ENCODE peak calls at places on chromosomes 4 and X, in eight cellular contexts. One of them, this sample, is unnamed.

GRCh38 chr4:116244771-116245170 is 840.6 kb downstream of the TRAM1L1 start:
- DNase-seq in A549: no peak
- DNase-seq in body of pancreas: no peak
- DNase-seq in cardiac fibroblast: no peak
- DNase-seq in endothelial cell of umbilical vein: no peak
- DNase-seq in lower lobe of right lung: no peak
- DNase-seq in GM06990: no peak
- DNase-seq in neural crest cell: no peak
- DNase-seq in this sample: no peak

GRCh38 chr4:54677416-54677815 is 19.7 kb downstream of the KIT start:
- DNase-seq in body of pancreas: no peak
- DNase-seq in cardiac fibroblast: no peak
- DNase-seq in A549: no peak
- DNase-seq in GM06990: no peak
- DNase-seq in endothelial cell of umbilical vein: no peak
- DNase-seq in neural crest cell: no peak
- DNase-seq in lower lobe of right lung: no peak
- DNase-seq in this sample: no peak

GRCh38 chr4:113584407-113585150 is 177.0 kb downstream of the CAMK2D start:
- DNase-seq in cardiac fibroblast: peak; percentile 68
- DNase-seq in A549: no peak
- DNase-seq in body of pancreas: no peak
- DNase-seq in lower lobe of right lung: no peak
- DNase-seq in endothelial cell of umbilical vein: peak; percentile 41
- DNase-seq in GM06990: no peak
- DNase-seq in neural crest cell: no peak
- DNase-seq in this sample: no peak

GRCh38 chr4:158739600-158739999 is 16.4 kb upstream of the PPID start:
- DNase-seq in neural crest cell: no peak
- DNase-seq in GM06990: no peak
- DNase-seq in lower lobe of right lung: no peak
- DNase-seq in cardiac fibroblast: no peak
- DNase-seq in endothelial cell of umbilical vein: no peak
- DNase-seq in A549: no peak
- DNase-seq in body of pancreas: no peak
- DNase-seq in this sample: no peak

GRCh38 chr4:6834867-6835266 is 52.3 kb downstream of the KIAA0232 start:
- DNase-seq in GM06990: no peak
- DNase-seq in body of pancreas: no peak
- DNase-seq in cardiac fibroblast: peak; percentile 57
- DNase-seq in neural crest cell: no peak
- DNase-seq in lower lobe of right lung: no peak
- DNase-seq in endothelial cell of umbilical vein: no peak
- DNase-seq in A549: no peak
- DNase-seq in this sample: no peak

GRCh38 chrX:3713937-3714434 is 537 bp upstream of the PRKX start:
- DNase-seq in cardiac fibroblast: no peak
- DNase-seq in GM06990: no peak
- DNase-seq in A549: no peak
- DNase-seq in lower lobe of right lung: no peak
- DNase-seq in body of pancreas: peak; percentile 21
- DNase-seq in neural crest cell: no peak
- DNase-seq in endothelial cell of umbilical vein: no peak
- DNase-seq in this sample: no peak

GRCh38 chr4:76373919-76374552 is 46.9 kb downstream of the CCDC158 start:
- DNase-seq in cardiac fibroblast: peak; percentile 82
- DNase-seq in body of pancreas: no peak
- DNase-seq in neural crest cell: no peak
- DNase-seq in A549: no peak
- DNase-seq in endothelial cell of umbilical vein: peak; percentile 83
- DNase-seq in lower lobe of right lung: no peak
- DNase-seq in GM06990: no peak
- DNase-seq in this sample: no peak

GRCh38 chr4:184439856-184440592 is 34.3 kb downstream of the IRF2 start:
- DNase-seq in cardiac fibroblast: peak; percentile 66
- DNase-seq in lower lobe of right lung: peak; percentile 58
- DNase-seq in A549: no peak
- DNase-seq in neural crest cell: no peak
- DNase-seq in body of pancreas: peak; percentile 49
- DNase-seq in endothelial cell of umbilical vein: no peak
- DNase-seq in GM06990: no peak
- DNase-seq in this sample: no peak

GRCh38 chrX:17412692-17413091 is 37.7 kb downstream of the NHS start:
- DNase-seq in cardiac fibroblast: peak; percentile 70
- DNase-seq in body of pancreas: no peak
- DNase-seq in lower lobe of right lung: no peak
- DNase-seq in GM06990: no peak
- DNase-seq in endothelial cell of umbilical vein: no peak
- DNase-seq in A549: peak; percentile 21
- DNase-seq in neural crest cell: no peak
- DNase-seq in this sample: no peak

GRCh38 chr4:122715221-122715620 is 17.3 kb upstream of the BBS12 start:
- DNase-seq in lower lobe of right lung: no peak
- DNase-seq in neural crest cell: no peak
- DNase-seq in A549: no peak
- DNase-seq in cardiac fibroblast: no peak
- DNase-seq in endothelial cell of umbilical vein: no peak
- DNase-seq in body of pancreas: no peak
- DNase-seq in GM06990: no peak
- DNase-seq in this sample: no peak

GRCh38 chrX:110086916-110087484 is 84.1 kb downstream of the TMEM164 start:
- DNase-seq in endothelial cell of umbilical vein: peak; percentile 71
- DNase-seq in lower lobe of right lung: no peak
- DNase-seq in A549: peak; percentile 72
- DNase-seq in cardiac fibroblast: peak; percentile 96
- DNase-seq in neural crest cell: no peak
- DNase-seq in GM06990: no peak
- DNase-seq in body of pancreas: no peak
- DNase-seq in this sample: no peak

GRCh38 chr4:152485726-152486276 is 50.1 kb downstream of the FBXW7 start:
- DNase-seq in body of pancreas: no peak
- DNase-seq in endothelial cell of umbilical vein: no peak
- DNase-seq in cardiac fibroblast: peak; percentile 91
- DNase-seq in A549: peak; percentile 16
- DNase-seq in lower lobe of right lung: no peak
- DNase-seq in GM06990: peak; percentile 63
- DNase-seq in neural crest cell: no peak
- DNase-seq in this sample: peak; percentile 37

GRCh38 chr4:136768925-136769275 is 763.4 kb downstream of the PCDH18 start:
- DNase-seq in lower lobe of right lung: no peak
- DNase-seq in cardiac fibroblast: peak; percentile 25
- DNase-seq in endothelial cell of umbilical vein: peak; percentile 4
- DNase-seq in A549: no peak
- DNase-seq in GM06990: no peak
- DNase-seq in neural crest cell: no peak
- DNase-seq in body of pancreas: no peak
- DNase-seq in this sample: no peak

GRCh38 chr4:20326977-20327376 is 75.3 kb downstream of the SLIT2 start:
- DNase-seq in endothelial cell of umbilical vein: no peak
- DNase-seq in neural crest cell: no peak
- DNase-seq in body of pancreas: no peak
- DNase-seq in lower lobe of right lung: no peak
- DNase-seq in GM06990: no peak
- DNase-seq in cardiac fibroblast: no peak
- DNase-seq in A549: no peak
- DNase-seq in this sample: no peak

DNA sequence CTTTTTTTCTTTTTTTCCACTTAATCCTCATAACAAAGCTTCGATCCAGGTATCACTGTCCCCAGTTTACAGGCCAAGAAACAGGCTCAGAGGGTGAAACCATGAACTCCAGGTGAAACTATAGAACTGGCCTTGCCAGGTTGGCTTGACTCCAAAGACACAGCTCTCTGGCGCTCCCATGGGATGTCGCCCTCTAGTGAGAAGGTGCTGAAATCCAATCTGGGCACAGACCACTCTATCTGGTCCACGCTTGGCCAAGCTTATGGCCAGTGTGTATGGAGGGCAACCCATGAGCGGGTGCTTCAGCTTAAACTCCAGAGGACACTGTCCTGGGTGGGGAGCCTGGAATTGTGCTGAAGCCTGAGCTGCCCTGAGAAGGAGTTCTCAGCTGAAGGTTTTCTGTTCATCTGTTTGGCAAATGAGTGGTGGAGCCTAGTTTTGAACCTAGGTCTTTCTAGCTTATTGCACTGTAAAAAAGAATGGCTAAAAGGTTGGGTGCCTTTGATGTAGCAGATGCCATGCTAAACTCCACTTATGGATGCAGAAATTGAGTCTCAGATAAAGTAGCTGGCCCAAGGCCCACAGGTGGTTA is 70.5 kb downstream of the SEL1L3 start:
- DNase-seq in GM06990: no peak
- DNase-seq in lower lobe of right lung: no peak
- DNase-seq in body of pancreas: peak; percentile 88
- DNase-seq in cardiac fibroblast: peak; percentile 21
- DNase-seq in A549: peak; percentile 38
- DNase-seq in endothelial cell of umbilical vein: peak; percentile 21
- DNase-seq in neural crest cell: peak; percentile 20
- DNase-seq in this sample: no peak
- TF ChIP-seq CTCF in GM06990: peak; percentile 43
- TF ChIP-seq CTCF in lower lobe of right lung: peak; percentile 50
- TF ChIP-seq CTCF in body of pancreas: peak; percentile 53
- TF ChIP-seq CTCF in cardiac fibroblast: peak; percentile 28
- TF ChIP-seq CTCF in A549: peak; percentile 54
- TF ChIP-seq CTCF in endothelial cell of umbilical vein: peak; percentile 46
- TF ChIP-seq CTCF in neural crest cell: peak; percentile 43
- TF ChIP-seq CTCF in this sample: peak; percentile 33

DNA sequence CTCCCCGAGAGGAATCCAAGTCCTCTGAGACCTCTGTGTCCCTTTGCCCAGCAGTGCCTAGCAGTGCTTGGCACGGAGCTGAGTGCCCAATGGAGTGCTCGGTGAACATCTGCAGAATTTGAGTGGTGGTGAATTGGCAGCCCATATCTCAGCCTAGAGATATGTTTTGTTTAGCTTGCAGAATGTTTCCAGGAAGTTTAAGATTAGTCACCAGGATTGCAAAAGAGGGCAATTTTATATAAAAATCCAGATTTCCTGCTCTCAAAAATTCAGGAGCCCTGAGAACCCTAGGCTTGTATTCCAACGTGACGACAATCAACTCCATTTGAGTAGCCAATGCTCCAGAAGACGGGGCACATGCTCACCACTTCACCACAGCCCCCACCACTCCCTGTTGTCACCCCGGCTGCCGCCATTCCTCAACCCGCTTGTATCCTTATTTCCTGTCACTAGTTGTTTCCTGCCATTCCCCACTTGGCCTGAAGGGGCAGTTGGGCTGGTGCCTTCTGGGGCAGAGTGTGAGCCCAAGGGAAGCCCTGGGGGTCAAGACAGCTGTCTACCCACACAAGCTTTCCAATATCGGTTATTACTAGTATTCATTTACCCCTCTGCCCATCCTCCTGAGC is 116.9 kb downstream of the EFNB1 start:
- DNase-seq in cardiac fibroblast: peak; percentile 71
- DNase-seq in lower lobe of right lung: no peak
- DNase-seq in neural crest cell: peak; percentile 11
- DNase-seq in A549: no peak
- DNase-seq in GM06990: no peak
- DNase-seq in endothelial cell of umbilical vein: peak; percentile 54
- DNase-seq in body of pancreas: no peak
- DNase-seq in this sample: peak; percentile 3
- TF ChIP-seq CTCF in cardiac fibroblast: peak; percentile 58
- TF ChIP-seq CTCF in lower lobe of right lung: peak; percentile 11
- TF ChIP-seq CTCF in neural crest cell: peak; percentile 30
- TF ChIP-seq CTCF in A549: no peak
- TF ChIP-seq CTCF in GM06990: peak; percentile 46
- TF ChIP-seq CTCF in endothelial cell of umbilical vein: peak; percentile 41
- TF ChIP-seq CTCF in body of pancreas: no peak
- TF ChIP-seq CTCF in this sample: no peak

GRCh38 chr4:48203819-48204218 is 65.8 kb downstream of the TEC start:
- DNase-seq in endothelial cell of umbilical vein: no peak
- DNase-seq in A549: no peak
- DNase-seq in body of pancreas: no peak
- DNase-seq in neural crest cell: no peak
- DNase-seq in GM06990: no peak
- DNase-seq in cardiac fibroblast: no peak
- DNase-seq in lower lobe of right lung: no peak
- DNase-seq in this sample: no peak

GRCh38 chr4:48205092-48205491 is 64.5 kb downstream of the TEC start:
- DNase-seq in neural crest cell: no peak
- DNase-seq in body of pancreas: no peak
- DNase-seq in A549: no peak
- DNase-seq in cardiac fibroblast: no peak
- DNase-seq in endothelial cell of umbilical vein: no peak
- DNase-seq in lower lobe of right lung: no peak
- DNase-seq in GM06990: no peak
- DNase-seq in this sample: no peak
- TF ChIP-seq CTCF in neural crest cell: no peak
- TF ChIP-seq CTCF in body of pancreas: no peak
- TF ChIP-seq CTCF in A549: no peak
- TF ChIP-seq CTCF in cardiac fibroblast: no peak
- TF ChIP-seq CTCF in endothelial cell of umbilical vein: no peak
- TF ChIP-seq CTCF in lower lobe of right lung: no peak
- TF ChIP-seq CTCF in GM06990: peak; percentile 15
- TF ChIP-seq CTCF in this sample: peak; percentile 36

GRCh38 chr4:10893417-10893816 is 208.8 kb upstream of the CLNK start:
- DNase-seq in body of pancreas: no peak
- DNase-seq in lower lobe of right lung: no peak
- DNase-seq in endothelial cell of umbilical vein: no peak
- DNase-seq in A549: no peak
- DNase-seq in GM06990: no peak
- DNase-seq in cardiac fibroblast: no peak
- DNase-seq in neural crest cell: no peak
- DNase-seq in this sample: peak; percentile 12
- TF ChIP-seq CTCF in body of pancreas: no peak
- TF ChIP-seq CTCF in lower lobe of right lung: peak; percentile 15
- TF ChIP-seq CTCF in endothelial cell of umbilical vein: no peak
- TF ChIP-seq CTCF in A549: no peak
- TF ChIP-seq CTCF in GM06990: peak; percentile 55
- TF ChIP-seq CTCF in cardiac fibroblast: peak; percentile 26
- TF ChIP-seq CTCF in neural crest cell: peak; percentile 56
- TF ChIP-seq CTCF in this sample: peak; percentile 37

GRCh38 chr4:22237155-22237751 is 278.6 kb downstream of the ADGRA3 start:
- DNase-seq in lower lobe of right lung: peak; percentile 44
- DNase-seq in endothelial cell of umbilical vein: no peak
- DNase-seq in GM06990: no peak
- DNase-seq in body of pancreas: peak; percentile 43
- DNase-seq in A549: no peak
- DNase-seq in cardiac fibroblast: peak; percentile 4
- DNase-seq in neural crest cell: peak; percentile 39
- DNase-seq in this sample: no peak
- TF ChIP-seq CTCF in lower lobe of right lung: peak; percentile 27
- TF ChIP-seq CTCF in endothelial cell of umbilical vein: no peak
- TF ChIP-seq CTCF in GM06990: peak; percentile 22
- TF ChIP-seq CTCF in body of pancreas: peak; percentile 28
- TF ChIP-seq CTCF in A549: peak; percentile 22
- TF ChIP-seq CTCF in cardiac fibroblast: peak; percentile 31
- TF ChIP-seq CTCF in neural crest cell: peak; percentile 63
- TF ChIP-seq CTCF in this sample: no peak

GRCh38 chr4:187780070-187780469 is 215.5 kb upstream of the ZFP42 start:
- DNase-seq in cardiac fibroblast: no peak
- DNase-seq in neural crest cell: no peak
- DNase-seq in endothelial cell of umbilical vein: no peak
- DNase-seq in A549: no peak
- DNase-seq in GM06990: no peak
- DNase-seq in lower lobe of right lung: no peak
- DNase-seq in body of pancreas: no peak
- DNase-seq in this sample: no peak
- TF ChIP-seq CTCF in cardiac fibroblast: no peak
- TF ChIP-seq CTCF in neural crest cell: no peak
- TF ChIP-seq CTCF in endothelial cell of umbilical vein: no peak
- TF ChIP-seq CTCF in A549: no peak
- TF ChIP-seq CTCF in GM06990: no peak
- TF ChIP-seq CTCF in lower lobe of right lung: no peak
- TF ChIP-seq CTCF in body of pancreas: no peak
- TF ChIP-seq CTCF in this sample: no peak